ENCODE peak calls at places on chromosomes 6 and 20, in six cellular contexts. Q, T, E, G, H and J are unnamed samples.

GRCh38 chr20:59141818-59142581 is 21.6 kb upstream of the ZNF831 start:
- DNase-seq in Q (peak; percentile 5), T (peak; percentile 36), E (no peak), G (no peak), H (no peak), J (no peak)

GRCh38 chr6:41940759-41941279 is 789 bp downstream of the CCND3 start:
- DNase-seq in Q (no peak), T (peak; percentile 63), E (no peak), G (peak; percentile 44), H (peak; percentile 46), J (peak; percentile 53)

GRCh38 chr20:543369-544152 is at the start of gene CSNK2A1:
- DNase-seq in Q (peak; percentile 92), T (peak; percentile 95), E (peak; percentile 63), G (peak; percentile 95), H (peak; percentile 93), J (peak; percentile 100)

GRCh38 chr20:48703511-48704219 is 124.1 kb downstream of the PREX1 start:
- DNase-seq in Q (no peak), T (no peak), E (no peak), G (no peak), H (no peak), J (no peak)

GRCh38 chr6:549901-550300 is 107.0 kb downstream of the HUS1B start:
- DNase-seq in Q (no peak), T (no peak), E (no peak), G (no peak), H (no peak), J (no peak)

GRCh38 chr6:163346529-163346961 is 68.0 kb upstream of the QKI start:
- DNase-seq in Q (no peak), T (no peak), E (no peak), G (no peak), H (no peak), J (no peak)

GRCh38 chr6:68634503-68635411 is at the start of gene ADGRB3:
- DNase-seq in Q (peak; percentile 46), T (peak; percentile 70), E (peak; percentile 89), G (peak; percentile 71), H (peak; percentile 0), J (no peak)

GRCh38 chr6:7146079-7146828 is 38.5 kb downstream of the RREB1 start:
- DNase-seq in Q (peak; percentile 69), T (peak; percentile 60), E (no peak), G (peak; percentile 61), H (no peak), J (no peak)

GRCh38 chr6:134574491-134574890 is 256.6 kb upstream of the SGK1 start:
- DNase-seq in Q (no peak), T (no peak), E (no peak), G (no peak), H (no peak), J (no peak)

GRCh38 chr6:53588816-53589509 is 44.1 kb upstream of the GCLC start:
- DNase-seq in Q (no peak), T (no peak), E (no peak), G (no peak), H (no peak), J (no peak)